ENCODE peak calls at places on chromosomes 2 and 18, in four cellular contexts. G is GM10248, M is AG10803, U is pancreas. W is an unnamed sample.

GRCh38 chr2:60453896-60454295 is 99.6 kb downstream of the BCL11A start:
- DNase-seq in M (no peak), U (no peak), G (no peak), W (no peak)

GRCh38 chr2:160603771-160604510 is 110.3 kb upstream of the RBMS1 start:
- DNase-seq in M (no peak), U (no peak), G (no peak), W (no peak)

GRCh38 chr2:62706721-62707516 is 1.4 kb downstream of the EHBP1 start:
- DNase-seq in M (no peak), U (no peak), G (no peak), W (no peak)

GRCh38 chr2:170221317-170222288 is 43.7 kb downstream of the MYO3B start:
- DNase-seq in G (no peak), M (peak), U (no peak), W (peak)

GRCh38 chr2:170115501-170116229 is 62.3 kb upstream of the MYO3B start:
- DNase-seq in M (no peak), U (no peak), G (no peak), W (no peak)

GRCh38 chr2:214830794-214831346 is 21.4 kb upstream of the BARD1 start:
- DNase-seq in G (no peak), M (no peak), U (no peak), W (no peak)

GRCh38 chr2:174699993-174700766 is 64.1 kb downstream of the CHRNA1 start:
- DNase-seq in U (no peak), M (peak), G (peak), W (peak)

GRCh38 chr18:25234740-25235345 is 117.1 kb downstream of the ZNF521 start:
- DNase-seq in M (no peak), G (no peak), U (no peak), W (no peak)

GRCh38 chr18:45201029-45201428 is 414.2 kb upstream of the SLC14A2 start:
- DNase-seq in M (no peak), G (no peak), U (no peak), W (no peak)

GRCh38 chr2:207692206-207693065 is 19.0 kb upstream of the CCNYL1 start:
- DNase-seq in U (peak), G (peak), M (peak), W (no peak)

GRCh38 chr2:143903172-143903856 is 616.6 kb downstream of the ZEB2 start:
- DNase-seq in U (no peak), G (no peak), M (peak), W (no peak)

GRCh38 chr18:950882-951539 is 46.3 kb downstream of the ADCYAP1 start:
- DNase-seq in U (no peak), M (no peak), G (no peak), W (no peak)

GRCh38 chr2:118569876-118570535 is 277.4 kb downstream of the EN1 start:
- DNase-seq in G (no peak), M (peak), U (no peak), W (no peak)

GRCh38 chr2:232539298-232540231 is at the start of gene CHRNG:
- DNase-seq in U (peak), G (no peak), M (no peak), W (no peak)

GRCh38 chr2:85888020-85888744 is 608 bp downstream of the ST3GAL5 start:
- DNase-seq in G (peak), M (no peak), U (peak), W (no peak)

GRCh38 chr2:142592171-142592570 is 285.3 kb upstream of the KYNU start:
- DNase-seq in G (no peak), M (no peak), U (no peak), W (no peak)

GRCh38 chr2:12330916-12331315 is 385.8 kb upstream of the TRIB2 start:
- DNase-seq in U (no peak), M (peak), G (no peak), W (peak)

GRCh38 chr2:48983556-48983955 is 170.8 kb downstream of the FSHR start:
- DNase-seq in U (no peak), G (no peak), M (no peak), W (no peak)

GRCh38 chr2:204152616-204153015 is 216.1 kb downstream of the ICOS start:
- DNase-seq in G (no peak), M (peak), U (no peak), W (no peak)

GRCh38 chr18:22734812-22735627 is 198.1 kb upstream of the RBBP8 start:
- DNase-seq in G (no peak), M (peak), U (no peak), W (no peak)

GRCh38 chr2:20187331-20187730 is 37.6 kb downstream of the SDC1 start:
- DNase-seq in M (no peak), G (no peak), U (no peak), W (no peak)

GRCh38 chr18:30280861-30281470 is 761.6 kb downstream of the DSC3 start:
- DNase-seq in U (peak), M (peak), G (no peak), W (peak)
- TF ChIP-seq CTCF in U (peak), M (peak), G (peak), W (peak)

DNA sequence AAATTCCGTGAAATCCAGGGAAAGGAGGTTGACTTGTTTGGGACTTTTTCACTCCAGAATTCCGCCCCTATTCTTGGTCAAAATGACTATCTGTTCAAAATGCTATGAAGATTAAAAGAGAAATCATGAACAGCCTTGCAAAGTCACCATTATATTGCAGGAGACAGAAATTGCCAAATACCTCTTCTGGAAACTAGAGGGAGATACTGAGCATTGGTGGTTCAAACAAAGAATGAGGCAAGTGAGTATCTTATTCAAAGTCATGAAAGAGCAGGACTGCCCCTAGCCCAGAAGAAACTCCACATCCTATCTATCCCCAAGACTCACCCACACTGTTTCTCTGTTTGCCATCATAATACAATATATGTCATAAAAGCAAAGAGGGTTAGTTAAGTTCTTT is 862.3 kb upstream of the POU3F3 start:
- DNase-seq in U (no peak), G (no peak), M (no peak), W (no peak)
- TF ChIP-seq CTCF in U (no peak), G (no peak), M (peak), W (no peak)

DNA sequence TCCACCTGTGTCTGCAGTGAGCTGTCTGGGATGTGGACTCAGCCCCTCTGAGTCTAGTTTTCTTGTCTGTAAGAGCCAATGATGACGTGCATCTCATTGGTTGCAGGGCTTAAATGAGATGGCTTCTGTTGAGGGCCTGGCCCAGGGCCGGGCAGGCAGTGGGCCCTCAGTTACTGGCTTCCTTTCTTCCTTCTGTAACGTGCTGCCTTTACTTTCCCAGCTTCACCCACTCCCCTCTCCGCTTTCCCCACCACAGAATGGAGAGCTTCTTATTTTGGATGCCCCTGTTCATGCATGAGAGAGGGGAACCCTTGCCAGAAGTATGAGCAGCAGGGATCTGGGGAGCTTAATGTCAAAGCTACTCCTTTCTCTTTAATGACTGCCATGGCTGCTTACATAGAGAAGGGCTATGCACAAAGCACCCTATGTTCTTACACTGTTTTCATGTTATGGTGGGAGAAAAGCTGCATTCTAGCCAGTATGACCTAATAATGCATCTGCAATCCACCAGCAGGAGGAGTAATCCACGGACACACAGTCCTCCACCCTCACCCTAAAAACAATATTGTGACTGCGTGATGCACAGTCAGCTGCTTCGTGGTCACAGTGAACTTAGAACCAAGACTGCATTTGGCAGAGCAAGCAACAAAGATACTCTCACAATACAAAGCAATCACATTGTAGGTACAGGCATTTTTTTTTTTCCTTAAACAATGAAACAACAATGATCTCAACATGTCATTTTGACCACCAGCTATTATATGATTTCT is 37.2 kb downstream of the CREG2 start:
- DNase-seq in G (no peak), U (no peak), M (peak), W (peak)
- TF ChIP-seq CTCF in G (no peak), U (no peak), M (peak), W (peak)

GRCh38 chr2:218953366-218953954 is 6.0 kb upstream of the CDK5R2 start:
- DNase-seq in U (no peak), G (no peak), M (no peak), W (no peak)
- TF ChIP-seq CTCF in U (no peak), G (peak), M (no peak), W (peak)

GRCh38 chr2:216012133-216012829 is 1.1 kb downstream of the MREG start:
- DNase-seq in M (peak), G (no peak), U (no peak), W (peak)
- TF ChIP-seq CTCF in M (peak), G (no peak), U (no peak), W (no peak)

DNA sequence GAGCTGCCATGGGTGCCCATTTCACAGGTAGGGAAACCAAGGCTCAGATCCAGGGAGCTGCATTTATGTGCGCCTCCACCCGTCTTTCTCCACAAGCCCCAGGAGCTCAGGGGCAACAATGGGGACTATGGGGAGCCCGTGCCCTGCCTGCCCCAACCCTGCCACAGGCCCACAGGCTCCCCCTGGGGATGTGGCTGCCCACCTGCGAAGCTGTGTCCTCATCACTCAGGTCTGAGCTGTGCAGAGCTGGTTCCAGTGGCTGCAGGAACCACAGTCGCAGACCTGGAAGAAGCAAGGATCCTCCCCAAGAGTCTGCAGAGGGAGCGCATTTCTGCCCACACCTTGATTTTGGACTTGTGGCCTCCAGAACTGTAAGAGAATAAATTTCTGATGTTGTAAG is 9.8 kb downstream of the TEKT4 start:
- DNase-seq in M (no peak), U (no peak), G (no peak), W (no peak)
- TF ChIP-seq CTCF in M (no peak), U (no peak), G (no peak), W (no peak)